ENCODE peak calls at places on chromosome 11, in four cellular contexts. One of them, this sample, is unnamed.

GRCh38 chr11:35050596-35050995 is 88.4 kb upstream of the CD44 start:
- DNase-seq in body of pancreas: no peak
- DNase-seq in astrocyte of the spinal cord: no peak
- DNase-seq in AG09309: no peak
- DNase-seq in this sample: no peak

GRCh38 chr11:17414317-17414737 is 25.9 kb upstream of the KCNJ11 start:
- DNase-seq in AG09309: no peak
- DNase-seq in astrocyte of the spinal cord: no peak
- DNase-seq in body of pancreas: peak; percentile 84
- DNase-seq in this sample: no peak

GRCh38 chr11:68256331-68256741 is 15.4 kb downstream of the C11orf24 start:
- DNase-seq in astrocyte of the spinal cord: peak; percentile 67
- DNase-seq in body of pancreas: no peak
- DNase-seq in AG09309: no peak
- DNase-seq in this sample: peak; percentile 10

GRCh38 chr11:68441466-68442230 is 18.9 kb upstream of the PPP6R3 start:
- DNase-seq in astrocyte of the spinal cord: peak; percentile 76
- DNase-seq in AG09309: no peak
- DNase-seq in body of pancreas: no peak
- DNase-seq in this sample: no peak

GRCh38 chr11:84720706-84721402 is 906.3 kb downstream of the DLG2 start:
- DNase-seq in AG09309: no peak
- DNase-seq in astrocyte of the spinal cord: peak; percentile 6
- DNase-seq in body of pancreas: peak; percentile 67
- DNase-seq in this sample: no peak

GRCh38 chr11:19910931-19911330 is 198.3 kb downstream of the NAV2 start:
- DNase-seq in body of pancreas: peak; percentile 44
- DNase-seq in AG09309: no peak
- DNase-seq in astrocyte of the spinal cord: no peak
- DNase-seq in this sample: no peak

GRCh38 chr11:126304457-126305072 is 705 bp downstream of the DCPS start:
- DNase-seq in astrocyte of the spinal cord: no peak
- DNase-seq in AG09309: no peak
- DNase-seq in body of pancreas: no peak
- DNase-seq in this sample: peak; percentile 10

GRCh38 chr11:117875397-117876048 is 935 bp downstream of the FXYD6 start:
- DNase-seq in body of pancreas: peak; percentile 22
- DNase-seq in AG09309: no peak
- DNase-seq in astrocyte of the spinal cord: no peak
- DNase-seq in this sample: no peak

GRCh38 chr11:55481416-55481815 is 72.9 kb upstream of the OR4C15 start:
- DNase-seq in AG09309: no peak
- DNase-seq in body of pancreas: no peak
- DNase-seq in astrocyte of the spinal cord: no peak
- DNase-seq in this sample: no peak

GRCh38 chr11:3920148-3920852 is 64.8 kb downstream of the STIM1 start:
- DNase-seq in astrocyte of the spinal cord: peak; percentile 64
- DNase-seq in body of pancreas: no peak
- DNase-seq in AG09309: peak; percentile 69
- DNase-seq in this sample: peak; percentile 91

GRCh38 chr11:32792948-32793475 is 1.4 kb downstream of the CCDC73 start:
- DNase-seq in AG09309: no peak
- DNase-seq in astrocyte of the spinal cord: peak; percentile 52
- DNase-seq in body of pancreas: peak; percentile 79
- DNase-seq in this sample: peak; percentile 58
- H3K4me3 ChIP-seq in AG09309: no peak overlapping the region
- H3K4me3 ChIP-seq in astrocyte of the spinal cord: no peak overlapping the region
- H3K4me3 ChIP-seq in body of pancreas: no peak overlapping the region
- H3K4me3 ChIP-seq in this sample: peak overlapping the region; percentile 1

GRCh38 chr11:1050581-1051355 is 14.2 kb upstream of the MUC6 start:
- DNase-seq in AG09309: no peak
- DNase-seq in astrocyte of the spinal cord: peak; percentile 32
- DNase-seq in body of pancreas: peak; percentile 89
- DNase-seq in this sample: peak; percentile 52
- TF ChIP-seq CTCF in AG09309: peak; percentile 96
- TF ChIP-seq CTCF in astrocyte of the spinal cord: peak; percentile 86
- TF ChIP-seq CTCF in body of pancreas: peak; percentile 96
- TF ChIP-seq CTCF in this sample: peak; percentile 89

DNA sequence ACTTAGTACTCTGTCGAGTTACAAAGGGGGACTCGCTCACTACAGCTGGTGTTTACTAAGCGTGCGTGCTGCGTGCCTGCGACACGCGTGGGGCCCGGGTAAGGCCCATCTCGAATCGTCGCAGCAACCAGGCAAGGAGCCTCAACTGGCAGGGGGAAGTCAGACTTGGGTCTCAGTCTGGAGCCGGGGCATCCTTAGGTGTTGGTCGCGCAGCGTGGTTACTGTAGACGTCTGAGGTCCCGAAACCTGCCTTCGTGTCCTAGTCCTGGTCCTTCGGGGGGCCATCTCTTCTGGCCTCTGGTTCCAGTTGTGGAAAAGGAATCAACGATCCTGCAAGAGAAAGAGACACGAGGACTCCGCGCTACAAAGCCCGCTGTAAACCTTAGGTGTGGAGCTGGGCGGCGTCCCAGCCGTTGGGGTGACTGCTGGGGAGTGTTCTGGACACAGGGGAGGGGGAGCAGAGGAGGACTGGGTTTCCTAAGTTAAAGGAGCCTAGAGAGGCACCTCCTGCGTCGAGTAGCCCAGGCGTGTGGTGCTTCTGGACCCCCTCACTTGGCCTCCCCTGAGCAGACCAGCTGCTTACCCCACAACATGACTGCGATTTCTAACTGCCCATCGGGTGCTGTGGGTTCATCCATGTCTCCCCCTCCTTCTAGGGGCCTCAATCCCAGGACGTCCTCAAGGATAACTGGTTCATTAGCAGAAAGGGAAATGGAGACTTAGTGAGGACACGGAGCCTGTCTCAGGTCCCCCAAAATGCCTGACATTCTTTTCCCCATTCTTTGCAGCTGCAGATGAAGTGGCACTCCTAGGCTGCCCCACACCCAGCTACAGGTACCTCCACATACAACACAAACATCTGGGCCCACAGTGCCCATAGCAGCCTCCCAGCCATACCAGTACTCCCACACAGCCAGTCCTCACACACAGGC is 4.9 kb upstream of the WNT11 start:
- DNase-seq in astrocyte of the spinal cord: no peak
- DNase-seq in AG09309: no peak
- DNase-seq in body of pancreas: no peak
- DNase-seq in this sample: no peak
- H3K4me3 ChIP-seq in astrocyte of the spinal cord: no peak overlapping the region
- H3K4me3 ChIP-seq in AG09309: no peak overlapping the region
- H3K4me3 ChIP-seq in body of pancreas: no peak overlapping the region
- H3K4me3 ChIP-seq in this sample: peak overlapping the region; percentile 44

GRCh38 chr11:9314291-9315077 is at the start of gene TMEM41B:
- DNase-seq in astrocyte of the spinal cord: peak; percentile 98
- DNase-seq in AG09309: peak; percentile 96
- DNase-seq in body of pancreas: peak; percentile 99
- DNase-seq in this sample: peak; percentile 98
- TF ChIP-seq CTCF in astrocyte of the spinal cord: peak; percentile 9
- TF ChIP-seq CTCF in AG09309: no peak
- TF ChIP-seq CTCF in body of pancreas: no peak
- TF ChIP-seq CTCF in this sample: peak; percentile 19

This sample was measured in fibroblast of the aortic adventitia.